ENCODE peak calls at places on chromosomes 2 and 18, in five cellular contexts. I, V, K, E and J are unnamed samples.
A peak's percentile ranks its signal among the peaks of the same experiment; 100 is the strongest.

GRCh38 chr2:159460227-159460626 is 156.1 kb downstream of the BAZ2B start:
- DNase-seq in I (no peak), K (no peak), E (no peak), V (no peak), J (no peak)

GRCh38 chr2:68912732-68913131 is 40.0 kb downstream of the GKN2 start:
- DNase-seq in I (no peak), V (no peak), E (no peak), K (no peak), J (peak; percentile 75)

GRCh38 chr2:149715005-149715592 is 127.5 kb upstream of the MMADHC start:
- DNase-seq in E (no peak), V (no peak), K (peak; percentile 24), I (peak; percentile 35), J (no peak)

GRCh38 chr2:238130111-238130695 is 8.3 kb upstream of the KLHL30 start:
- DNase-seq in E (no peak), V (no peak), I (no peak), K (no peak), J (no peak)

GRCh38 chr2:37283207-37283606 is 41.4 kb downstream of the PRKD3 start:
- DNase-seq in E (no peak), K (no peak), V (no peak), I (no peak), J (no peak)

GRCh38 chr2:196481323-196481695 is 158.2 kb upstream of the CCDC150 start:
- DNase-seq in K (no peak), I (no peak), E (no peak), V (no peak), J (no peak)

GRCh38 chr2:174326880-174327558 is 7.7 kb upstream of the SP9 start:
- DNase-seq in I (no peak), V (no peak), K (no peak), E (no peak), J (peak; percentile 40)

GRCh38 chr18:10544093-10544748 is 18.4 kb downstream of the NAPG start:
- DNase-seq in I (no peak), V (no peak), E (no peak), K (no peak), J (no peak)

GRCh38 chr2:202036601-202037037 is 3.0 kb downstream of the FZD7 start:
- DNase-seq in K (no peak), V (peak; percentile 33), E (peak; percentile 72), I (no peak), J (no peak)

GRCh38 chr2:9539530-9539929 is 16.1 kb downstream of the ADAM17 start:
- DNase-seq in K (peak; percentile 36), E (no peak), I (no peak), V (no peak), J (no peak)

GRCh38 chr2:237315170-237315880 is 98.6 kb downstream of the COL6A3 start:
- DNase-seq in K (peak; percentile 85), I (no peak), E (peak; percentile 94), V (peak; percentile 88), J (no peak)

GRCh38 chr2:99662761-99663341 is 173.0 kb upstream of the REV1 start:
- DNase-seq in V (no peak), K (no peak), E (no peak), I (no peak), J (no peak)

GRCh38 chr2:195094330-195094729 is 562.7 kb upstream of the SLC39A10 start:
- DNase-seq in V (no peak), E (no peak), I (no peak), K (no peak), J (no peak)

GRCh38 chr18:76565238-76566173 is 70.5 kb upstream of the ZNF516 start:
- DNase-seq in E (peak; percentile 83), I (no peak), K (peak; percentile 87), V (peak; percentile 80), J (no peak)

GRCh38 chr2:37653805-37654378 is 17.6 kb downstream of the CDC42EP3 start:
- DNase-seq in I (no peak), E (no peak), K (peak; percentile 46), V (no peak), J (peak; percentile 40)

GRCh38 chr2:211157856-211158463 is 601.6 kb downstream of the CPS1 start:
- DNase-seq in V (peak; percentile 49), I (peak; percentile 57), K (peak; percentile 87), E (peak; percentile 82), J (peak; percentile 89)

GRCh38 chr2:178420463-178420990 is 30.4 kb downstream of the PRKRA start:
- DNase-seq in I (no peak), E (no peak), V (no peak), K (no peak), J (no peak)

GRCh38 chr2:75100011-75100680 is 99.2 kb downstream of the TACR1 start:
- DNase-seq in E (no peak), V (no peak), K (no peak), I (no peak), J (no peak)

GRCh38 chr2:74849228-74849892 is 15.4 kb downstream of the HK2 start:
- DNase-seq in K (peak; percentile 19), V (no peak), E (no peak), I (no peak), J (peak; percentile 50)

GRCh38 chr2:211306929-211307328 is 750.5 kb downstream of the CPS1 start:
- DNase-seq in E (no peak), I (no peak), K (no peak), V (no peak), J (no peak)

GRCh38 chr2:69911985-69912563 is 2.8 kb upstream of the MXD1 start:
- DNase-seq in K (no peak), I (peak; percentile 46), E (peak; percentile 59), V (no peak), J (no peak)

GRCh38 chr2:148218326-148219075 is 197.6 kb downstream of the MBD5 start:
- DNase-seq in I (no peak), K (no peak), V (no peak), E (no peak), J (no peak)

GRCh38 chr18:76553715-76554603 is 58.9 kb upstream of the ZNF516 start:
- DNase-seq in I (no peak), E (no peak), K (no peak), V (no peak), J (no peak)

GRCh38 chr2:180980185-180980942 is at the start of gene UBE2E3:
- DNase-seq in E (peak; percentile 84), K (peak; percentile 87), V (peak; percentile 87), I (peak; percentile 48), J (peak; percentile 83)

GRCh38 chr2:174641168-174641567 is 43.6 kb upstream of the WIPF1 start:
- DNase-seq in V (no peak), I (no peak), K (no peak), E (no peak), J (no peak)

GRCh38 chr2:217802876-217803638 is 199.7 kb downstream of the TNS1 start:
- DNase-seq in V (peak; percentile 19), I (no peak), K (no peak), E (no peak), J (no peak)

GRCh38 chr2:30664761-30665358 is 142.4 kb downstream of the CAPN13 start:
- DNase-seq in V (no peak), I (peak; percentile 76), E (no peak), K (no peak), J (peak; percentile 17)

GRCh38 chr2:128565441-128565840 is 246.8 kb upstream of the HS6ST1 start:
- DNase-seq in E (no peak), I (no peak), K (no peak), V (no peak), J (no peak)

GRCh38 chr2:233976690-233977294 is 59.6 kb downstream of the TRPM8 start:
- DNase-seq in I (peak; percentile 62), K (no peak), E (peak; percentile 44), V (no peak), J (no peak)

GRCh38 chr2:40256649-40257048 is 195.2 kb downstream of the SLC8A1 start:
- DNase-seq in E (no peak), V (no peak), K (no peak), I (no peak), J (no peak)

GRCh38 chr2:159133795-159134194 is 152.7 kb downstream of the WDSUB1 start:
- DNase-seq in E (no peak), K (no peak), I (no peak), V (no peak), J (no peak)

GRCh38 chr2:49619804-49620203 is 465.5 kb upstream of the FSHR start:
- DNase-seq in E (no peak), V (no peak), I (no peak), K (no peak), J (no peak)
- TF ChIP-seq CTCF in E (peak; percentile 21), V (no peak), I (no peak), K (no peak), J (no peak)

GRCh38 chr2:232349946-232350635 is 28.5 kb upstream of the ALPP start:
- DNase-seq in I (no peak), K (no peak), E (no peak), V (no peak), J (no peak)

GRCh38 chr2:232347369-232347768 is 31.2 kb upstream of the ALPP start:
- DNase-seq in V (no peak), I (no peak), K (no peak), E (no peak), J (no peak)

GRCh38 chr2:232348936-232349335 is 29.6 kb upstream of the ALPP start:
- DNase-seq in I (peak; percentile 24), K (no peak), E (no peak), V (no peak), J (no peak)

GRCh38 chr2:232350804-232351685 is 27.5 kb upstream of the ALPP start:
- DNase-seq in K (no peak), I (no peak), E (peak; percentile 33), V (no peak), J (no peak)

DNA sequence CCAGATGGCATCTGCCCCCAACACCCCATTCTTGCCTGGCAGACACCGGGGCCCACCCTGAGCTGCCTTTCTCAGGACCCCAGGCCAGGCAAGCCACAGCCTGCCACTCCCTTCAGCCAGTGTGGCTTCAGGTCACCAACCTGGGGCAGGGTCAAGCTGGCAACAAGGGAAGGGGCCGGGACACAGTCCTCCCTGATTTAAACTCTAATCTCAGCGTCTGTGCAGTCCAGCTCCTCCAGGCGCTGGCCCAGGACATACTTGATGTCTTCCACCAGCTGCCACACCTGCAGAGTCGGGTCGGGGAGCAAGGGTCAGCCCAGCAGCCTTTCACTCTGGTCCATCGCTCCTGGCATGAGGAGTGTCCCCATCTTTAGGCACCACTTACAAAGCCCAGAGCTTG is 29.0 kb upstream of the ALPP start:
- DNase-seq in E (no peak), K (no peak), V (no peak), I (no peak), J (no peak)
- TF ChIP-seq CTCF in E (no peak), K (no peak), V (no peak), I (no peak), J (no peak)

GRCh38 chr2:240169486-240170353 is 29.3 kb upstream of the OTOS start:
- DNase-seq in I (no peak), V (no peak), K (no peak), E (no peak), J (no peak)

GRCh38 chr2:240167588-240167880 is 27.1 kb upstream of the OTOS start:
- DNase-seq in I (no peak), E (no peak), V (no peak), K (no peak), J (no peak)

GRCh38 chr2:240170354-240170735 is 29.9 kb upstream of the OTOS start:
- DNase-seq in I (no peak), V (no peak), E (no peak), K (no peak), J (no peak)

GRCh38 chr2:240168041-240168440 is 27.6 kb upstream of the OTOS start:
- DNase-seq in V (no peak), K (no peak), E (no peak), I (no peak), J (no peak)

GRCh38 chr2:240168546-240169361 is 28.3 kb upstream of the OTOS start:
- DNase-seq in E (no peak), I (no peak), K (no peak), V (no peak), J (no peak)
- TF ChIP-seq CTCF in E (no peak), I (no peak), K (no peak), V (no peak), J (no peak)

GRCh38 chr2:207289295-207290018 is 123.7 kb upstream of the KLF7 start:
- DNase-seq in I (no peak), K (no peak), E (no peak), V (no peak), J (no peak)
- TF ChIP-seq CTCF in I (no peak), K (no peak), E (no peak), V (no peak), J (no peak)